ENCODE peak calls at places on chromosome 16, in seven cellular contexts. O, E, D, S, K, X and B are unnamed samples.

GRCh38 chr16:79381552-79382042 is 218.9 kb downstream of the MAF start:
- DNase-seq in O (no peak), E (no peak), D (no peak), S (no peak), K (peak; percentile 36), X (no peak), B (no peak)

GRCh38 chr16:85045641-85046471 is 18.3 kb downstream of the KIAA0513 start:
- DNase-seq in O (no peak), E (no peak), D (no peak), S (no peak), K (no peak), X (no peak), B (no peak)

GRCh38 chr16:49839462-49839825 is 16.5 kb downstream of the ZNF423 start:
- DNase-seq in O (no peak), E (no peak), D (no peak), S (no peak), K (no peak), X (no peak), B (no peak)

GRCh38 chr16:8589293-8590160 is 784 bp downstream of the TMEM114 start:
- DNase-seq in O (no peak), E (no peak), D (no peak), S (no peak), K (no peak), X (no peak), B (no peak)

GRCh38 chr16:71357681-71358080 is 842 bp upstream of the CALB2 start:
- DNase-seq in O (no peak), E (no peak), D (no peak), S (no peak), K (no peak), X (no peak), B (no peak)

GRCh38 chr16:1787056-1787321 is 4.2 kb downstream of the NUBP2 start:
- DNase-seq in O (no peak), E (no peak), D (no peak), S (no peak), K (peak; percentile 10), X (no peak), B (no peak)

GRCh38 chr16:66952430-66953139 is 8.5 kb upstream of the CES3 start:
- DNase-seq in O (no peak), E (no peak), D (no peak), S (no peak), K (no peak), X (no peak), B (no peak)

GRCh38 chr16:46911038-46911437 is 26.9 kb downstream of the GPT2 start:
- DNase-seq in O (no peak), E (no peak), D (no peak), S (no peak), K (no peak), X (no peak), B (no peak)

GRCh38 chr16:83723244-83723643 is 84.5 kb upstream of the HSBP1 start:
- DNase-seq in O (no peak), E (no peak), D (no peak), S (no peak), K (peak; percentile 34), X (no peak), B (no peak)

GRCh38 chr16:83727018-83727417 is 80.8 kb upstream of the HSBP1 start:
- DNase-seq in O (no peak), E (no peak), D (no peak), S (no peak), K (no peak), X (no peak), B (no peak)

GRCh38 chr16:83723901-83724300 is 83.9 kb upstream of the HSBP1 start:
- DNase-seq in O (no peak), E (no peak), D (no peak), S (no peak), K (no peak), X (no peak), B (no peak)

GRCh38 chr16:83727751-83728352 is 79.9 kb upstream of the HSBP1 start:
- DNase-seq in O (no peak), E (no peak), D (no peak), S (no peak), K (no peak), X (no peak), B (no peak)

DNA sequence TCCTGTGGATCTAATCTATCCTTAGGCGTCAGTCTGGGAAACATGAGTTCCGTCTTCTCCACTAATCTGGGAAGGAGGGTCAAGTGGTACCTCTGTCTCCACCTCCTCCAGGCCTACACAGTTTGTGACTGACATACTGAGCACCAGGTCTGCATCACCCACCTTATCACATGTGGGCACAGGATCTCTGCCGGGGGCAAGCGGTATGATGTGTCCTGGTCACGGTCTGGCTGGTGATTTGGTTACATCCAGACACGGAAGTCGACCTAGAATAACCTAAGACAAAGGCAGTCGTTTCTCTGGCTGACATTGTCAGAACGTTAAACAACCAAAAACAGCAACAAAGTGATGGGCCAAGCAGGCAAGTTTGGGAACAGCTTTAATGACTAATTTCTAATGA is 82.5 kb upstream of the HSBP1 start:
- DNase-seq in O (no peak), E (no peak), D (no peak), S (no peak), K (no peak), X (no peak), B (no peak)
- H3K27me3 ChIP-seq in O (no peaks in the 10 kb centered on the region), E (peaks cover 2% of the 10 kb centered on the region), D (no peaks in the 10 kb centered on the region), S (no peaks in the 10 kb centered on the region), K (no peaks in the 10 kb centered on the region), X (no peaks in the 10 kb centered on the region), B (peaks cover 4% of the 10 kb centered on the region)

GRCh38 chr16:65739518-65739917 is 617.7 kb upstream of the CDH11 start:
- DNase-seq in O (no peak), E (no peak), D (no peak), S (no peak), K (no peak), X (no peak), B (no peak)

GRCh38 chr16:65740716-65741115 is 618.9 kb upstream of the CDH11 start:
- DNase-seq in O (no peak), E (no peak), D (no peak), S (no peak), K (no peak), X (no peak), B (no peak)

GRCh38 chr16:65743558-65743957 is 621.7 kb upstream of the CDH11 start:
- DNase-seq in O (no peak), E (no peak), D (no peak), S (no peak), K (no peak), X (no peak), B (no peak)

GRCh38 chr16:65733706-65734105 is 611.8 kb upstream of the CDH11 start:
- DNase-seq in O (no peak), E (no peak), D (no peak), S (no peak), K (no peak), X (no peak), B (no peak)

DNA sequence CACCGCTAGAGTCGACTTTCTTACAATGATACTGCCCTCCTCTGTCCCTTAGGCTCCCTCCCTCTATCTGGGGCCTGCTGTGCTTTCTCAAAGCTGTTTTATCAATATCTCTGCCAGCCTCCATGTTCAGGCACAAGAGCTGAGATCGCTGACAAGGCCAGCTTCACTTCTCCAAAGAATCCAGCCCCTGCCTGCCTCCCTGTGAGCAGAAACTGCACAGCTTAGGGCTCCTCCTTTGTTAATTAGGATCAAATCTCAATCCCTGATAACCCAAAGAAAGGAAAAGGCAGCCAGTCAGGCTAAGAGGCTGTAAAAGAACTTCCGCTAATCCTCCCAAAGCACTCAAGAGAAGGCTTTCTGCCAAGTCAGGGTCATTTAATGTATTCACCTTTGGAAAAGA is 616.0 kb upstream of the CDH11 start:
- DNase-seq in O (no peak), E (no peak), D (no peak), S (no peak), K (no peak), X (no peak), B (no peak)
- H3K27ac ChIP-seq in O (no peak overlapping the region), E (no peak overlapping the region), D (no peak overlapping the region), S (no peak overlapping the region), K (no peak overlapping the region), X (no peak overlapping the region), B (no peak overlapping the region)

GRCh38 chr16:3459401-3460090 is 16.1 kb downstream of the NAA60 start:
- DNase-seq in O (no peak), E (no peak), D (no peak), S (no peak), K (no peak), X (no peak), B (no peak)

GRCh38 chr16:3456374-3456773 is 12.9 kb downstream of the NAA60 start:
- DNase-seq in O (no peak), E (no peak), D (no peak), S (no peak), K (no peak), X (no peak), B (no peak)

GRCh38 chr16:3458278-3458851 is 14.9 kb downstream of the NAA60 start:
- DNase-seq in O (peak; percentile 64), E (peak; percentile 44), D (no peak), S (peak; percentile 45), K (peak; percentile 35), X (no peak), B (no peak)

GRCh38 chr16:3458852-3459361 is 15.4 kb downstream of the NAA60 start:
- DNase-seq in O (no peak), E (peak; percentile 52), D (no peak), S (no peak), K (no peak), X (no peak), B (no peak)

DNA sequence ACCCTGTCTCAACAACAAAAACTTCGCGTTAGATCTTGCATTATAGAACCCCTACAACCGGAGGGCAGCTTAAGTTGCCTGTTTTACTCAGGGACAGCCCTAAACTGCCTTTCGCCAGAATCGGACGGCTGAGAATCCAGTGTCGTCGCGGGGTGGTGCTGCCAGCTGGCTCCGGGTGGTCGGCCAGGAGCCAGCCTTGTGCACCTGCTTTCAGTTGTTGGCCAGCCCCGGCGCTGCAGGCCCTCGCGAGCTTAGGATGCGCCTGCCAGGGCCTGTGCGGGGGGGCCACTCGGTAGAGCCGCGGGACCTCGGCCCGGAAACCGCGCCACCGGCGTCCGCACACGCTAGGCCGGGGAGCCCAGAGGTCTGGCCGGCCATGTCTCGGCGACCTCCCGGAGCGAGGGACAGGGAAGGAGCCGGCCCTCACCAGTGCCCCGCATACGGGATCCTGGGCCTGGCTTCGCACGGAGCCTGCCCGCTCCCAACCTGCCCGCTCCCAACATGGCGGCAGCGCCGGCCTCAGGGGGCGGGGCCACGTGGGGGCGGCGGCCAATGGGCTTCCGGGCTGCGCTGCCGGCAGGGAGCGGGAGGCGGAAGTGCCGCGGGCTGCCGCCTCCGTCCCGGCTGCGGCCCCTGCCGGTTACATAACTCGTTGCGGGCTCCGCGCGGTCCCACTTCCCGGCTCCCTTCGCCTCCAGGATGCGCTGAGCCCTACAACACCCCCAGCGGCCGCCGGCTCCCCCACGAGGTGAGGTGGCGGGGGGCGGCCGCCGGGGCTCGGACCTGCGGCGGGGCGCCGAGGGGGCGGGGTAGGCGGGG is 14.2 kb downstream of the NAA60 start:
- DNase-seq in O (peak; percentile 95), E (peak; percentile 86), D (peak; percentile 87), S (peak; percentile 93), K (peak; percentile 95), X (peak; percentile 80), B (peak; percentile 88)
- TF ChIP-seq CTCF in O (peak; percentile 68), E (peak; percentile 12), D (no peak), S (peak; percentile 28), K (no peak), X (no peak), B (peak; percentile 39)

DNA sequence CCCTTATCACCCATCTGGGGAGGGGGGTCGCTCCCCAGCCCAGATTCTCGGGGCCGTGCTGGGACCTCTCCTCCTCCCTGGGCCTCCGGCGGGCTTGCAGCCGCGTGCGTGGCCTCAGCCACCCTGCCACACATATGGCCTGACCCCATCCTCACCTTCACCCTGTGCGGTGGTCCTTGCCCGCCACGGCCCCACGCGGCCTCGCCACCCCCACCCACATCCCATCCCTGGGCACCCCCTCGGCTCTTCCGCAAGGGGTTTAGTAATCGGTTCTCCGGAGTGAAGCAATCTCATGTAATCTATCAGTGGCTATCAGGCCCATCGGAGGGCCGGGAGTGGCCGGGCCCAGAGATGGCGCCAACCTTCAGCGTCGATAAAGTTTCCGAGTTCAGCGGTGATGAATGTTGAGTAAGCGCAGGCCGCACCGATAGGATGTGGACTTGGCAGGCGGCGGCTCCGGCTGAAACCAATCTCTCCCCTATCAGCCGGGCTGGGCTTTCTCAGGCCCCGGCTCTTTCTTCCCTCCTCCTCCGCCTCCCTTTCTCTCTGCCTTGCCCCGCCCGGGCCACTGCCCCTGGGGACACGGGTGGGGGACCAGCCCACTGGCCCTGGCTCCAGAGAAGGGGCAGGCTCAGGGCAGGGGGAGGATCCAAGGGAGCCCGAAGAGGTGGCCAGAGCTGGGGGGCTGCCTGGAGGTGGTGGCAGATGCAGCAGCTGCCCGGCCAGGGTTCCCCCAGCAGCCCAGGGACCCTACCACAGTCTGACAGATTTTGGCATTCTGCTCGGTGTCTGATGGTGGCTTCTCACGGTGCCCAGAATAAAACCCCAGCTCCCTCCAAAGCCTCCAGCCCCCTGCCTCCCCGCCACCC is 20.8 kb downstream of the ZFPM1 start:
- DNase-seq in O (no peak), E (peak; percentile 68), D (no peak), S (peak; percentile 66), K (no peak), X (peak; percentile 92), B (no peak)
- H3K27me3 ChIP-seq in O (no peaks in the 10 kb centered on the region), E (no peaks in the 10 kb centered on the region), D (no peaks in the 10 kb centered on the region), S (no peaks in the 10 kb centered on the region), K (no peaks in the 10 kb centered on the region), X (no peaks in the 10 kb centered on the region), B (no peaks in the 10 kb centered on the region)